ENCODE peak calls at places on chromosomes 12 and 14, in five cellular contexts. T, A, U, Y and Z are unnamed samples.
A peak's percentile ranks its signal among the peaks of the same experiment; 100 is the strongest.

GRCh38 chr14:54763761-54764160 is 138.9 kb downstream of the GCH1 start:
- DNase-seq in T (no peak), A (no peak), U (no peak), Y (no peak), Z (no peak)

GRCh38 chr14:106883218-106883692 is 1356.9 kb downstream of the TMEM121 start:
- DNase-seq in T (peak; percentile 51), A (no peak), U (peak; percentile 19), Y (no peak), Z (peak; percentile 44)

GRCh38 chr12:12442548-12443071 is 85.7 kb downstream of the BORCS5 start:
- DNase-seq in T (no peak), A (no peak), U (no peak), Y (no peak), Z (no peak)

GRCh38 chr12:99649551-99649950 is 2.0 kb downstream of the GARIN6 start:
- DNase-seq in T (no peak), A (no peak), U (no peak), Y (no peak), Z (no peak)

GRCh38 chr14:94355191-94355794 is 32.2 kb upstream of the SERPINA6 start:
- DNase-seq in T (peak; percentile 35), A (no peak), U (peak; percentile 31), Y (peak; percentile 30), Z (peak; percentile 13)

GRCh38 chr12:109287181-109287580 is 21.9 kb downstream of the FOXN4 start:
- DNase-seq in T (no peak), A (no peak), U (no peak), Y (no peak), Z (no peak)

GRCh38 chr14:76867536-76868452 is 41.6 kb downstream of the LRRC74A start:
- DNase-seq in T (no peak), A (peak; percentile 66), U (no peak), Y (no peak), Z (peak; percentile 37)

GRCh38 chr12:109927622-109928021 is 27.5 kb downstream of the TCHP start:
- DNase-seq in T (no peak), A (peak; percentile 36), U (no peak), Y (peak; percentile 53), Z (peak; percentile 49)

GRCh38 chr12:117026343-117026742 is 72.9 kb downstream of the TESC start:
- DNase-seq in T (no peak), A (no peak), U (no peak), Y (no peak), Z (no peak)

GRCh38 chr14:93475471-93475870 is 44.7 kb downstream of the UNC79 start:
- DNase-seq in T (no peak), A (no peak), U (no peak), Y (no peak), Z (no peak)

GRCh38 chr14:91387135-91387849 is 30.3 kb downstream of the CCDC88C start:
- DNase-seq in T (no peak), A (no peak), U (no peak), Y (no peak), Z (peak; percentile 90)

GRCh38 chr14:65134651-65135579 is 32.6 kb upstream of the MAX start:
- DNase-seq in T (no peak), A (peak; percentile 20), U (no peak), Y (no peak), Z (no peak)

GRCh38 chr12:101823891-101824290 is 6.9 kb downstream of the GNPTAB start:
- DNase-seq in T (no peak), A (peak; percentile 76), U (peak; percentile 26), Y (peak; percentile 31), Z (peak; percentile 32)

GRCh38 chr12:114316076-114316475 is 89.9 kb downstream of the TBX5 start:
- DNase-seq in T (no peak), A (no peak), U (no peak), Y (no peak), Z (no peak)

GRCh38 chr12:68067762-68068376 is 78.6 kb downstream of the IFNG-AS1 start:
- DNase-seq in T (no peak), A (no peak), U (no peak), Y (no peak), Z (no peak)

GRCh38 chr14:89000007-89000942 is 175.8 kb downstream of the TTC8 start:
- DNase-seq in T (no peak), A (no peak), U (peak; percentile 14), Y (peak; percentile 31), Z (peak; percentile 21)

GRCh38 chr14:50726372-50727107 is 58.4 kb upstream of the SAV1 start:
- DNase-seq in T (no peak), A (no peak), U (no peak), Y (no peak), Z (no peak)

GRCh38 chr14:101004954-101005353 is 101.4 kb upstream of the RTL1 start:
- DNase-seq in T (no peak), A (no peak), U (no peak), Y (no peak), Z (peak; percentile 62)

GRCh38 chr12:58860050-58860787 is 60.1 kb downstream of the LRIG3 start:
- DNase-seq in T (no peak), A (no peak), U (no peak), Y (peak; percentile 37), Z (no peak)

GRCh38 chr12:76450690-76451089 is 102.5 kb upstream of the BBS10 start:
- DNase-seq in T (no peak), A (no peak), U (no peak), Y (no peak), Z (no peak)

GRCh38 chr12:66170606-66171005 is 810 bp upstream of the TMBIM4 start:
- DNase-seq in T (no peak), A (no peak), U (no peak), Y (no peak), Z (peak; percentile 62)
- H3K4me3 ChIP-seq in T (peak overlapping the region; percentile 79), A (peak overlapping the region; percentile 80), U (peak overlapping the region; percentile 65), Y (no peak overlapping the region), Z (peak overlapping the region; percentile 87)

DNA sequence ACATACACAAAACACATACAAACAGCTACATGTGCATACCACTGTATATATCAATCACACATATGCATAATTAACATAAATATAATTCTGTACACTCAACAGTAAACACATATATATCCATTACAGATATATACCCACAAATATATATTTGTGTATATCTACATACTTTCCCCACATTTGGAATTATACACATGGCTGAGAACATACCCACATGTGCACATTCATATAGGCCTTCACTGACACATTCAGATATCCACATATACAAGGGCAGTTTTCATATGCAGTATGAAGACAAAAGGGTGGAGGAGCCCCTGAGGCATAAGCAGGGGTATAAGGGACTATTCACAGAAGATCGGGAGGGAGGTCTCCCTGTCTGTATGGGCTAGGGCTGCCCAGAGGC is 5.8 kb downstream of the CDH24 start:
- DNase-seq in T (no peak), A (no peak), U (no peak), Y (no peak), Z (no peak)
- H3K27ac ChIP-seq in T (no peak overlapping the region), A (no peak overlapping the region), U (no peak overlapping the region), Y (no peak overlapping the region), Z (no peak overlapping the region)

DNA sequence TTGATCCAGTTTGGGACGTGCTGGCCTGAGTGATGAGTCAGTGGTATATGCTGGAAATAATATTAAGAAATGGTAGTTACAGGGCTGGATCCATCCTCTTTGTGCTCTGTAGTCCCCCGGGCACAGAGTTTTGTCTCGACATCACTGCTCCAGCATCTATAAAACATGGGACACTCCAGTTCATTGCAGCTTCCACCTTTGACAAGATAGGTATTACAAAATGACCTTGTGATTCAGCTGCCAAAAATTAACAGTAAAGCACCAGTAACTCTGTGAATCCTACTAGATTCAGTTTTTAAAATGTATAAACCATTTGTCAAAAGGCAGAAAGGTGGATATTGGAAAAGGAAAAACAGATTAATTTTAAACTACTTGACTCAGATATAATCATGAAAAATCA is 14.6 kb upstream of the GNG2 start:
- DNase-seq in T (no peak), A (no peak), U (no peak), Y (no peak), Z (no peak)
- H3K4me3 ChIP-seq in T (no peak overlapping the region), A (no peak overlapping the region), U (no peak overlapping the region), Y (no peak overlapping the region), Z (no peak overlapping the region)

GRCh38 chr12:89251326-89252237 is 100.7 kb downstream of the DUSP6 start:
- DNase-seq in T (no peak), A (no peak), U (no peak), Y (peak; percentile 15), Z (no peak)
- H3K27ac ChIP-seq in T (no peak overlapping the region), A (no peak overlapping the region), U (peak overlapping the region; percentile 46), Y (no peak overlapping the region), Z (no peak overlapping the region)

DNA sequence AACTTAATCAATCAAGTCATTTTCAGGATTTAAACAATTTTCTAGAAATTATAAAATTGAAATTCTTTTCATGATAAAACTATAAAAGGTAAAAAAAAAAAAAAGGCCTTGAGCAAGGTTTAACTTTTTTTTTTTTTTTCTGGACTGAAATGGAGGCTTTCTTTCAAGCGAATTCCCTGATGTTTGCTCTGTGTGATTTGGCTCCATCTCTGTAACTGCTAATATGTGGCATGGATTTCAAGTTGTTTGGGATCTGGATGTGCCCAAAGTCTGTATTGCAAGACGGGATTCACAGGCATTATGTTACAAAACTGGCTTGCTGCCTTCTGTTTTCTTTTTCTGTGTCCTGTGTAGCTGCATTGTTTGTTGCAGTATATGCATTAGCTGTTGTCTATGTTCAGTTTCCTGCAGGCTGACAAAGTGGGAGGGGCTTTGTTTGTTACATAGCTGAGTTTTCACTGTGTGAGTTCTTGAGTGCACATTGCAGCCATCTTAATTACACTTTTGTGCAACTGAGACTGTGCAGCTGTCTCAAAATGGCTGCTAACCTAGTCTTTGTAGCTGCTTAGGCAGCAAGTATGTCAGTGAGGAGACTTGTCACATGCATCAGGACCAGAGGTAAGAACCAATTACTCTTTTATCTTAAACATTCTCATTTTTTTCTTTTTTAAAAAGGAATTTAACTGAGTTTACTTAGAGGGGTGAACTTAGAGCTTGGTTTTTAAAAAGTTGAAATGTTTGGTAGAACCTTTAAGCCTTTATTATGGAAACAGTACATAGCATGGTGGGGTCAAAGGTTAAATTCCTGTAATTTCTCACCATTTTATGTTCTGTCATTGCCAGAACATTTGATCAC is 19.5 kb downstream of the ATF7IP start:
- DNase-seq in T (peak; percentile 39), A (peak; percentile 70), U (no peak), Y (peak; percentile 59), Z (peak; percentile 91)
- H3K4me3 ChIP-seq in T (peak overlapping the region; percentile 19), A (peak overlapping the region; percentile 18), U (peak overlapping the region; percentile 35), Y (no peak overlapping the region), Z (peak overlapping the region; percentile 54)

GRCh38 chr14:29240046-29240445 is 473.5 kb downstream of the FOXG1 start:
- DNase-seq in T (no peak), A (no peak), U (no peak), Y (no peak), Z (no peak)
- H3K27ac ChIP-seq in T (no peak overlapping the region), A (no peak overlapping the region), U (no peak overlapping the region), Y (no peak overlapping the region), Z (no peak overlapping the region)

DNA sequence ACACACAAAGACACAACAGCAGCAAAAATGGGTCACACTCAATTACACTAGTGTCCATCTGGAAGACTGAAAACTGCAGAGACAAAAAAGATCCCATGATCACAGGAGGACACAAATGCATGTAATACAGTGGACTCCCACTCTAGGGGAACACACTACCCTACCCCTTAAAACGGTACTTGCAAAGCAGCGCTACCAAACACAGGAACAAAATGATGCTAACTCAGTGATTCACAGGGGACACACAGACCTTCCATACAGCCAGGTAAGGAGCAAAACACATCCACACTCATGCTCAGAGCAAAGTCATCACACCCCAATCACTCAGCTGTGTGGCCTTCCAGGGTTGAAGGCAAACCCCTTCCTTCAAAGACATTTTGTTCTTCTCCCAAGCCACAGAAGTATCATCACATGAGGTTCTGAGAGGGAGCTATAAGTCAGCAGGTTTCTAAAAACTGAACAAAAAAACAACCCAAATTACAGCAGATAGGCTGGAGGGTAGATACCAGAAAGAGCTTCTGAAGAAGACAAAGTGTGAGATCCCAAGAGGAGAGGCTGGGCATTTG is 14.8 kb downstream of the SMUG1 start:
- DNase-seq in T (no peak), A (no peak), U (no peak), Y (no peak), Z (no peak)
- H3K4me3 ChIP-seq in T (peak overlapping the region; percentile 38), A (no peak overlapping the region), U (peak overlapping the region; percentile 45), Y (no peak overlapping the region), Z (no peak overlapping the region)